ENCODE peak calls at places on chromosomes 3 and 15, in five cellular contexts. One of them, this sample, is unnamed.

GRCh38 chr3:194089357-194090177 is 46.4 kb upstream of the HES1 start:
- DNase-seq in cardiac muscle cell: peak; percentile 99
- DNase-seq in psoas muscle: peak; percentile 85
- DNase-seq in transverse colon: peak; percentile 63
- DNase-seq in testis: peak; percentile 38
- DNase-seq in this sample: peak; percentile 91

GRCh38 chr3:125461896-125462295 is 58.1 kb downstream of the SNX4 start:
- DNase-seq in transverse colon: no peak
- DNase-seq in testis: no peak
- DNase-seq in psoas muscle: no peak
- DNase-seq in cardiac muscle cell: no peak
- DNase-seq in this sample: no peak

GRCh38 chr3:4976109-4976508 is 3.1 kb upstream of the BHLHE40 start:
- DNase-seq in testis: peak; percentile 80
- DNase-seq in transverse colon: peak; percentile 60
- DNase-seq in cardiac muscle cell: peak; percentile 78
- DNase-seq in psoas muscle: peak; percentile 73
- DNase-seq in this sample: peak; percentile 92

GRCh38 chr3:88807471-88808090 is 299.8 kb upstream of the EPHA3 start:
- DNase-seq in transverse colon: no peak
- DNase-seq in cardiac muscle cell: peak; percentile 39
- DNase-seq in psoas muscle: no peak
- DNase-seq in testis: no peak
- DNase-seq in this sample: peak; percentile 47

GRCh38 chr3:167110906-167111305 is 269.2 kb downstream of the ZBBX start:
- DNase-seq in testis: no peak
- DNase-seq in cardiac muscle cell: no peak
- DNase-seq in transverse colon: no peak
- DNase-seq in psoas muscle: no peak
- DNase-seq in this sample: peak; percentile 58

GRCh38 chr3:42526616-42527367 is 24.3 kb downstream of the VIPR1 start:
- DNase-seq in testis: no peak
- DNase-seq in cardiac muscle cell: no peak
- DNase-seq in psoas muscle: no peak
- DNase-seq in transverse colon: no peak
- DNase-seq in this sample: peak; percentile 63

GRCh38 chr3:56921573-56922571 is 120.1 kb upstream of the ARHGEF3 start:
- DNase-seq in cardiac muscle cell: peak; percentile 78
- DNase-seq in psoas muscle: no peak
- DNase-seq in testis: peak; percentile 43
- DNase-seq in transverse colon: no peak
- DNase-seq in this sample: no peak

GRCh38 chr3:135056733-135057310 is 261.8 kb downstream of the EPHB1 start:
- DNase-seq in testis: no peak
- DNase-seq in psoas muscle: no peak
- DNase-seq in transverse colon: no peak
- DNase-seq in cardiac muscle cell: no peak
- DNase-seq in this sample: no peak

GRCh38 chr15:25169318-25169717 is 214.5 kb downstream of the SNRPN start:
- DNase-seq in cardiac muscle cell: no peak
- DNase-seq in testis: no peak
- DNase-seq in psoas muscle: no peak
- DNase-seq in transverse colon: no peak
- DNase-seq in this sample: peak; percentile 31

GRCh38 chr3:11558461-11558903 is 85.2 kb downstream of the VGLL4 start:
- DNase-seq in psoas muscle: no peak
- DNase-seq in cardiac muscle cell: no peak
- DNase-seq in transverse colon: no peak
- DNase-seq in testis: no peak
- DNase-seq in this sample: peak; percentile 43
- H3K4me1 ChIP-seq in psoas muscle: peaks cover 70% of the 10 kb centered on the region
- H3K4me1 ChIP-seq in cardiac muscle cell: peaks cover 6% of the 10 kb centered on the region
- H3K4me1 ChIP-seq in transverse colon: peaks cover 26% of the 10 kb centered on the region
- H3K4me1 ChIP-seq in testis: peaks cover 54% of the 10 kb centered on the region
- H3K4me1 ChIP-seq in this sample: peaks cover 5% of the 10 kb centered on the region

GRCh38 chr15:38671675-38672141 is 107.1 kb upstream of the RASGRP1 start:
- DNase-seq in testis: no peak
- DNase-seq in cardiac muscle cell: no peak
- DNase-seq in psoas muscle: no peak
- DNase-seq in transverse colon: no peak
- DNase-seq in this sample: no peak
- H3K4me3 ChIP-seq in testis: no peak overlapping the region
- H3K4me3 ChIP-seq in cardiac muscle cell: no peak overlapping the region
- H3K4me3 ChIP-seq in psoas muscle: no peak overlapping the region
- H3K4me3 ChIP-seq in transverse colon: no peak overlapping the region
- H3K4me3 ChIP-seq in this sample: no peak overlapping the region

DNA sequence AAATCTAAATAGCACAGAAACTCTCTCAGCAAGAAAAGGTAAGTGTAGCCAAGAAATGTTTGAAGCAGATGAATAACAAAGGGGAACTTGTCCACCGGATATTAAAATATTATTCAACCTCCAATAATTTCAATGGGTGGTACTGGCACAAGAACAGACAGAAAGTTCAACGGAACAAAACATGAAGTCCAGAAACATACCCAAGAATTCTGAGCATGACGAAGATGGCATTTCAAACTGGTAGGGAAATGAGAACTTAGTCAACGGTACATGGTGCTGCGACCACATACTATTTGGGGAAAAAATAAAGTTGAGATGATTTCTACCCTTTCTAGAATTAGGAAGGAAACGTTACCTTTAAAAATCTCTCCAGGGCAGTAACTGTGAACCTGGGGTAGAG is 5.5 kb downstream of the CHSY1 start:
- DNase-seq in cardiac muscle cell: no peak
- DNase-seq in psoas muscle: no peak
- DNase-seq in testis: no peak
- DNase-seq in transverse colon: no peak
- DNase-seq in this sample: no peak
- H3K4me1 ChIP-seq in cardiac muscle cell: peaks cover 54% of the 10 kb centered on the region
- H3K4me1 ChIP-seq in psoas muscle: peaks cover 70% of the 10 kb centered on the region
- H3K4me1 ChIP-seq in testis: peaks cover 68% of the 10 kb centered on the region
- H3K4me1 ChIP-seq in transverse colon: peaks cover 34% of the 10 kb centered on the region
- H3K4me1 ChIP-seq in this sample: peaks cover 18% of the 10 kb centered on the region

DNA sequence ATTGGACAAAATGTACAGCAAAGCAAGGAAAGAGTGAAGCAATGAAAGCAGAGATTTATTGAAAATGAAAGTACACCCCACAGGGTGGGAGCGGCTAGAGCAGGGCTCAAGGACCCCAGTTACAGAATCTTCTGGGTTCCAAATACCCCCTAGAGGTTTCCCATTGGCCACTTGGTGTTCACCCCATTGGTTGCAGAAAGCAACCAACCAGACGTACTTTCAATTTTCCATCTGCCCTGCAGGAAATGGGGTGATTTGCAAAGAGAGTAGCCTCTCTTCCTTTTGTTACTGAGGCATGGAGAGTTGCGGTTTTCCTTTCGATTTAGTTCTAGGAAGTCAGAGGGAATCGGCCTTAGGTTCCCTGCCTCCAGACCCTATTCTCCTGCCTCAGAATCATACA is 2.4 kb downstream of the PML start:
- DNase-seq in testis: no peak
- DNase-seq in psoas muscle: no peak
- DNase-seq in transverse colon: no peak
- DNase-seq in cardiac muscle cell: peak; percentile 61
- DNase-seq in this sample: no peak
- H3K4me3 ChIP-seq in testis: no peak overlapping the region
- H3K4me3 ChIP-seq in psoas muscle: peak overlapping the region; percentile 92
- H3K4me3 ChIP-seq in transverse colon: peak overlapping the region; percentile 9
- H3K4me3 ChIP-seq in cardiac muscle cell: no peak overlapping the region
- H3K4me3 ChIP-seq in this sample: no peak overlapping the region

DNA sequence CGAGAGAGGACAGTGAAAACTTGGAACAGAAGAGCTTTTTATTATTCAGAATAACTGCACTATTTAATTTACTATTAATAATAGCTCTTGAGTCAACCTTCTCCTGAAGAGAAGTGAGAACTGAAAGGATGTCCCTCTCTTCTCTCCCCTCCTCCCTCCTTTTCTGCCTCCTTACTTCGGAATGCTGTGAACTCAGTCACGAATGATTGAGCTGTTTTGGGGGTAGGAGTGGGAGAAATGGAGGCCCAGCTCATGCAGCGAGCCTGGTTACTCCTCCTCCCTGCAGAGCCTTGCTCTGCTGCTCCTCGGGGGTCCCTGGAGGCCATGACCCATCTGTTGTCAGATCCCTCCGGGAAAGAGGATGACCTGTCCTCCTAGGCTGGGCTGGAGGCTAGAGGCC is 20.3 kb upstream of the INSYN1 start:
- DNase-seq in psoas muscle: no peak
- DNase-seq in cardiac muscle cell: no peak
- DNase-seq in testis: no peak
- DNase-seq in transverse colon: no peak
- DNase-seq in this sample: no peak
- H3K4me1 ChIP-seq in psoas muscle: peaks cover 6% of the 10 kb centered on the region
- H3K4me1 ChIP-seq in cardiac muscle cell: peaks cover 11% of the 10 kb centered on the region
- H3K4me1 ChIP-seq in testis: peaks cover 6% of the 10 kb centered on the region
- H3K4me1 ChIP-seq in transverse colon: no peaks in the 10 kb centered on the region
- H3K4me1 ChIP-seq in this sample: no peaks in the 10 kb centered on the region

GRCh38 chr3:188268336-188268735 is 114.4 kb downstream of the LPP start:
- DNase-seq in cardiac muscle cell: no peak
- DNase-seq in testis: no peak
- DNase-seq in psoas muscle: no peak
- DNase-seq in transverse colon: no peak
- DNase-seq in this sample: no peak

GRCh38 chr3:188269040-188269439 is 115.1 kb downstream of the LPP start:
- DNase-seq in cardiac muscle cell: no peak
- DNase-seq in transverse colon: no peak
- DNase-seq in testis: no peak
- DNase-seq in psoas muscle: no peak
- DNase-seq in this sample: no peak

GRCh38 chr3:188272481-188273372 is 118.8 kb downstream of the LPP start:
- DNase-seq in cardiac muscle cell: peak; percentile 54
- DNase-seq in transverse colon: no peak
- DNase-seq in testis: no peak
- DNase-seq in psoas muscle: no peak
- DNase-seq in this sample: no peak

GRCh38 chr3:188271226-188271894 is 117.4 kb downstream of the LPP start:
- DNase-seq in transverse colon: no peak
- DNase-seq in psoas muscle: no peak
- DNase-seq in cardiac muscle cell: no peak
- DNase-seq in testis: no peak
- DNase-seq in this sample: no peak

GRCh38 chr3:188270423-188270972 is 116.5 kb downstream of the LPP start:
- DNase-seq in psoas muscle: no peak
- DNase-seq in testis: peak; percentile 41
- DNase-seq in transverse colon: no peak
- DNase-seq in cardiac muscle cell: peak; percentile 97
- DNase-seq in this sample: no peak
- H3K4me3 ChIP-seq in psoas muscle: no peak overlapping the region
- H3K4me3 ChIP-seq in testis: no peak overlapping the region
- H3K4me3 ChIP-seq in transverse colon: no peak overlapping the region
- H3K4me3 ChIP-seq in cardiac muscle cell: no peak overlapping the region
- H3K4me3 ChIP-seq in this sample: no peak overlapping the region

GRCh38 chr3:66482005-66482404 is 18.8 kb downstream of the LRIG1 start:
- DNase-seq in psoas muscle: no peak
- DNase-seq in cardiac muscle cell: no peak
- DNase-seq in transverse colon: no peak
- DNase-seq in testis: no peak
- DNase-seq in this sample: no peak
- H3K4me1 ChIP-seq in psoas muscle: peaks cover 99% of the 10 kb centered on the region
- H3K4me1 ChIP-seq in cardiac muscle cell: peaks cover 56% of the 10 kb centered on the region
- H3K4me1 ChIP-seq in transverse colon: peaks cover 98% of the 10 kb centered on the region
- H3K4me1 ChIP-seq in testis: peaks cover 16% of the 10 kb centered on the region
- H3K4me1 ChIP-seq in this sample: peaks cover 46% of the 10 kb centered on the region